ENCODE peak calls at places on chromosomes 3 and 15, in ten cellular contexts. Y is testis, V is aorta, K is PC-3, Q is right lobe of liver, A is MM.1S, L is adrenal gland, J is right cardiac atrium, H is breast epithelium, S is fibroblast of lung. E is an unnamed sample. For H3K4me1 and H3K27me3, the result is how much of the 10 kb centered on the place peaks cover.

GRCh38 chr15:63915209-63915887 is 81.6 kb upstream of the HERC1 start:
- DNase-seq in Y (no peak), V (no peak), K (no peak), Q (no peak), A (no peak), L (no peak), J (no peak), H (no peak), S (no peak), E (no peak)

GRCh38 chr3:48419597-48419996 is 10.3 kb downstream of the PLXNB1 start:
- DNase-seq in Y (no peak), V (no peak), K (no peak), Q (no peak), A (no peak), L (no peak), J (peak), H (no peak), S (no peak), E (no peak)

GRCh38 chr3:146532406-146532805 is 12.0 kb downstream of the PLSCR1 start:
- DNase-seq in Y (no peak), V (no peak), K (no peak), Q (no peak), A (no peak), L (no peak), J (no peak), H (no peak), S (no peak), E (no peak)

GRCh38 chr3:169594402-169594801 is 69.1 kb downstream of the MECOM start:
- DNase-seq in Y (no peak), V (no peak), K (no peak), Q (no peak), A (no peak), L (no peak), J (no peak), H (no peak), S (no peak), E (no peak)

GRCh38 chr3:160801386-160802118 is 45.5 kb downstream of the PPM1L start:
- DNase-seq in Y (peak), V (peak), K (peak), Q (no peak), A (no peak), L (peak), J (peak), H (no peak), S (peak), E (no peak)

GRCh38 chr3:116836286-116836685 is 126.7 kb downstream of the TUSC7 start:
- DNase-seq in Y (no peak), V (no peak), K (peak), Q (no peak), A (no peak), L (no peak), J (no peak), H (no peak), S (peak), E (no peak)

GRCh38 chr3:46482632-46483311 is 15.0 kb upstream of the RTP3 start:
- DNase-seq in Y (no peak), V (no peak), K (peak), Q (no peak), A (no peak), L (no peak), J (no peak), H (no peak), S (peak), E (no peak)

GRCh38 chr3:53238051-53238850 is 17.6 kb downstream of the TKT start:
- DNase-seq in Y (no peak), V (peak), K (peak), Q (peak), A (no peak), L (no peak), J (peak), H (peak), S (peak), E (no peak)

GRCh38 chr3:177318559-177318958 is 121.3 kb upstream of the TBL1XR1 start:
- DNase-seq in Y (no peak), V (no peak), K (no peak), Q (no peak), A (peak), L (no peak), J (no peak), H (no peak), S (no peak), E (no peak)

GRCh38 chr3:33883538-33884203 is 85.2 kb downstream of the PDCD6IP start:
- DNase-seq in Y (no peak), V (no peak), K (peak), Q (no peak), A (peak), L (no peak), J (no peak), H (no peak), S (peak), E (no peak)

GRCh38 chr3:42601898-42602581 is 1.6 kb downstream of the NKTR start:
- DNase-seq in Y (no peak), V (no peak), K (peak), Q (no peak), A (peak), L (no peak), J (no peak), H (no peak), S (peak), E (no peak)

GRCh38 chr3:38579146-38579545 is 70.3 kb downstream of the SCN5A start:
- DNase-seq in Y (no peak), V (no peak), K (no peak), Q (no peak), A (no peak), L (peak), J (peak), H (peak), S (no peak), E (no peak)

GRCh38 chr3:197083486-197083885 is 53.9 kb upstream of the MELTF start:
- DNase-seq in Y (no peak), V (peak), K (peak), Q (no peak), A (no peak), L (no peak), J (no peak), H (no peak), S (peak), E (no peak)

GRCh38 chr3:124063168-124063909 is 71.4 kb upstream of the ROPN1 start:
- DNase-seq in Y (no peak), V (no peak), K (no peak), Q (no peak), A (no peak), L (peak), J (no peak), H (no peak), S (peak), E (no peak)

GRCh38 chr15:82298520-82298919 is 35.9 kb downstream of the SAXO2 start:
- DNase-seq in Y (peak), V (no peak), K (no peak), Q (no peak), A (no peak), L (no peak), J (peak), H (no peak), S (no peak), E (no peak)

GRCh38 chr3:16523778-16524177 is 10.3 kb upstream of the RFTN1 start:
- DNase-seq in Y (no peak), V (no peak), K (no peak), Q (no peak), A (no peak), L (no peak), J (no peak), H (no peak), S (no peak), E (no peak)

GRCh38 chr3:40201770-40202169 is 107.7 kb upstream of the EIF1B start:
- DNase-seq in Y (no peak), V (no peak), K (no peak), Q (no peak), A (no peak), L (no peak), J (no peak), H (no peak), S (no peak), E (no peak)

GRCh38 chr15:64969401-64969800 is 20.3 kb downstream of the SPG21 start:
- DNase-seq in Y (no peak), V (no peak), K (no peak), Q (no peak), A (no peak), L (no peak), J (no peak), H (no peak), S (no peak), E (no peak)

GRCh38 chr15:29272219-29272618 is 2.6 kb upstream of the NSMCE3 start:
- DNase-seq in Y (no peak), V (no peak), K (no peak), Q (no peak), A (no peak), L (no peak), J (no peak), H (no peak), S (no peak), E (no peak)

GRCh38 chr3:98778383-98778782 is 15.2 kb downstream of the ST3GAL6 start:
- DNase-seq in Y (no peak), V (no peak), K (no peak), Q (no peak), A (no peak), L (no peak), J (no peak), H (no peak), S (peak), E (no peak)

GRCh38 chr3:82329300-82329699 is 567.9 kb upstream of the GBE1 start:
- DNase-seq in Y (no peak), V (no peak), K (peak), Q (no peak), A (no peak), L (no peak), J (no peak), H (no peak), S (no peak), E (no peak)

GRCh38 chr15:89450076-89451006 is 46.0 kb downstream of the RHCG start:
- DNase-seq in Y (no peak), V (no peak), K (peak), Q (no peak), A (no peak), L (no peak), J (no peak), H (no peak), S (no peak), E (no peak)

GRCh38 chr15:63539517-63539916 is 35.1 kb downstream of the USP3 start:
- DNase-seq in Y (no peak), V (no peak), K (no peak), Q (no peak), A (no peak), L (no peak), J (no peak), H (no peak), S (no peak), E (no peak)

GRCh38 chr3:52366527-52366926 is 50.4 kb downstream of the DNAH1 start:
- DNase-seq in Y (no peak), V (no peak), K (no peak), Q (no peak), A (no peak), L (no peak), J (no peak), H (no peak), S (no peak), E (no peak)

GRCh38 chr15:80942266-80942665 is 47.4 kb downstream of the MESD start:
- DNase-seq in Y (no peak), V (no peak), K (no peak), Q (no peak), A (no peak), L (no peak), J (no peak), H (no peak), S (no peak), E (no peak)

GRCh38 chr3:185677146-185677829 is 91.2 kb downstream of the SENP2 start:
- DNase-seq in Y (no peak), V (no peak), K (peak), Q (no peak), A (peak), L (no peak), J (no peak), H (no peak), S (peak), E (peak)

GRCh38 chr3:172034786-172035685 is 4.3 kb upstream of the FNDC3B start:
- DNase-seq in Y (no peak), V (no peak), K (peak), Q (no peak), A (peak), L (no peak), J (no peak), H (no peak), S (no peak), E (peak)

GRCh38 chr3:66302288-66302687 is 81.5 kb downstream of the SLC25A26 start:
- DNase-seq in Y (no peak), V (no peak), K (no peak), Q (no peak), A (no peak), L (no peak), J (no peak), H (no peak), S (no peak), E (no peak)

GRCh38 chr3:141306922-141307321 is 61.4 kb upstream of the ZBTB38 start:
- DNase-seq in Y (no peak), V (no peak), K (peak), Q (no peak), A (no peak), L (no peak), J (no peak), H (no peak), S (no peak), E (no peak)

GRCh38 chr15:82062479-82062878 is 16.7 kb upstream of the MEX3B start:
- DNase-seq in Y (no peak), V (no peak), K (no peak), Q (no peak), A (no peak), L (no peak), J (no peak), H (no peak), S (no peak), E (no peak)

GRCh38 chr3:159322322-159322939 is 520.6 kb downstream of the MFSD1 start:
- DNase-seq in Y (peak), V (no peak), K (peak), Q (no peak), A (peak), L (peak), J (peak), H (no peak), S (peak), E (peak)

GRCh38 chr15:57216288-57216687 is 160.0 kb upstream of the CGNL1 start:
- DNase-seq in Y (no peak), V (no peak), K (peak), Q (no peak), A (no peak), L (no peak), J (no peak), H (no peak), S (peak), E (no peak)

GRCh38 chr3:33750216-33750558 is 32.1 kb upstream of the CLASP2 start:
- DNase-seq in Y (no peak), V (no peak), K (no peak), Q (no peak), A (no peak), L (no peak), J (no peak), H (no peak), S (no peak), E (no peak)

GRCh38 chr3:193865339-193865738 is 270.6 kb upstream of the HES1 start:
- DNase-seq in Y (no peak), V (no peak), K (no peak), Q (no peak), A (no peak), L (no peak), J (no peak), H (no peak), S (no peak), E (no peak)

DNA sequence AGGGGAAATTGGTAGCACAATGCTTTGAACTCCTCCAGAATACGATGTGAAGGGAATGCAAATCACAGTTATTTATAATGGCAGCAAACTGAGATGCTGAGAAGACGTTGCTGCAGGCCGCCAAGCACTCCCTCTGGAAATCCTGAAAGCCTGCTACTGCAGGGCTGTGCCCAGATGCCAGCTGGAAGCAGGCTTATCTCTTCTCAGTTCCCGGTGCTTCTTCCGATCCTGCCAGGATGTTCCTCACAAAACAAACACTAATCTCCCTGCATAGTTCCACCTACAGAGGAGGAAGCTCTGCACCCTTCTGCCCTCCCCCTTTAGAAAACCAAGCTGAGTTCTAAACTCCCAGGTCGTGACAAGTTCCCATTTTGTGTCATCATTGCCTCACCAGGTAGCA is 201.7 kb upstream of the BCL6 start:
- DNase-seq in Y (no peak), V (no peak), K (peak), Q (no peak), A (no peak), L (no peak), J (no peak), H (no peak), S (no peak), E (no peak)
- H3K27ac ChIP-seq in Y (no peak), V (no peak), K (no peak), Q (no peak), A (no peak), L (no peak), J (peak), H (no peak), S (no peak), E (no peak)

GRCh38 chr15:74781673-74782595 is at the start of gene CSK:
- DNase-seq in Y (peak), V (peak), K (peak), Q (peak), A (peak), L (peak), J (peak), H (no peak), S (peak), E (no peak)
- H3K4me1 ChIP-seq in Y (under half), V (under half), K (under half), Q (under half), A (half or more), L (half or more), J (under half), H (under half), S (under half), E (under half)

GRCh38 chr15:47719730-47720129 is 2.4 kb downstream of the SEMA6D start:
- DNase-seq in Y (no peak), V (no peak), K (peak), Q (no peak), A (no peak), L (no peak), J (no peak), H (no peak), S (peak), E (no peak)

GRCh38 chr15:47715402-47715801 is 1.9 kb upstream of the SEMA6D start:
- DNase-seq in Y (no peak), V (no peak), K (no peak), Q (no peak), A (no peak), L (no peak), J (no peak), H (no peak), S (no peak), E (no peak)

GRCh38 chr15:47715856-47716445 is 1.4 kb upstream of the SEMA6D start:
- DNase-seq in Y (peak), V (peak), K (no peak), Q (no peak), A (no peak), L (no peak), J (peak), H (no peak), S (peak), E (no peak)

GRCh38 chr15:47718474-47719440 is 1.5 kb downstream of the SEMA6D start:
- DNase-seq in Y (peak), V (peak), K (peak), Q (no peak), A (no peak), L (peak), J (peak), H (no peak), S (peak), E (no peak)

GRCh38 chr15:47717036-47717611 is at the start of gene SEMA6D:
- DNase-seq in Y (peak), V (peak), K (peak), Q (peak), A (peak), L (peak), J (peak), H (peak), S (peak), E (peak)
- H3K27me3 ChIP-seq in Y (under half), V (under half), K (under half), Q (under half), A (under half), L (under half), J (under half), H (under half), S (under half), E (under half)

GRCh38 chr3:50267280-50267913 is 1.6 kb upstream of the SEMA3B start:
- DNase-seq in Y (peak), V (peak), K (no peak), Q (no peak), A (no peak), L (no peak), J (peak), H (no peak), S (no peak), E (no peak)
- H3K27ac ChIP-seq in Y (peak), V (peak), K (no peak), Q (peak), A (no peak), L (peak), J (peak), H (peak), S (no peak), E (no peak)

E was measured in iPS DF 6.9.